ENCODE peak calls at places on chromosomes 3 and 15, in eight cellular contexts. H is amniotic stem cell; B is fibroblast of pulmonary artery; L is activated CD4-positive, alpha-beta T cell treated with anti-CD3 and anti-CD28 coated beads for 36 hours; T is AG09319; I is left ventricle myocardium inferior; V is endothelial cell; W is germinal center. A is an unnamed sample.

GRCh38 chr15:82832601-82833209 is 23.3 kb downstream of the WHAMM start:
- DNase-seq in H (peak; percentile 84), B (peak; percentile 83), L (peak; percentile 72), T (peak; percentile 37), I (no peak), V (no peak), W (no peak), A (no peak)

GRCh38 chr15:63983071-63983711 is 63.1 kb downstream of the DAPK2 start:
- DNase-seq in H (no peak), B (no peak), L (no peak), T (no peak), I (no peak), V (no peak), W (no peak), A (no peak)

GRCh38 chr3:148861277-148861869 is 3.7 kb upstream of the CPA3 start:
- DNase-seq in H (no peak), B (peak; percentile 74), L (no peak), T (peak; percentile 18), I (no peak), V (no peak), W (peak; percentile 37), A (peak; percentile 56)

GRCh38 chr3:47002490-47003410 is 23.3 kb downstream of the NBEAL2 start:
- DNase-seq in H (no peak), B (no peak), L (peak; percentile 24), T (no peak), I (no peak), V (no peak), W (no peak), A (no peak)

GRCh38 chr3:58551636-58552180 is 14.7 kb upstream of the ACOX2 start:
- DNase-seq in H (no peak), B (peak; percentile 69), L (no peak), T (no peak), I (no peak), V (no peak), W (no peak), A (no peak)

GRCh38 chr15:29570121-29570930 is 251.9 kb downstream of the TJP1 start:
- DNase-seq in H (no peak), B (peak; percentile 16), L (peak; percentile 34), T (no peak), I (no peak), V (peak; percentile 27), W (no peak), A (peak; percentile 11)

GRCh38 chr3:186472466-186473008 is 71.6 kb downstream of the CRYGS start:
- DNase-seq in H (no peak), B (no peak), L (no peak), T (no peak), I (no peak), V (no peak), W (no peak), A (peak; percentile 55)

GRCh38 chr3:195441476-195441970 is 1.3 kb downstream of the ACAP2 start:
- DNase-seq in H (no peak), B (peak; percentile 14), L (no peak), T (no peak), I (no peak), V (no peak), W (peak; percentile 10), A (no peak)

GRCh38 chr3:139718415-139718814 is 40.6 kb upstream of the NMNAT3 start:
- DNase-seq in H (no peak), B (peak; percentile 15), L (no peak), T (peak; percentile 8), I (peak; percentile 44), V (peak; percentile 67), W (no peak), A (peak; percentile 45)

GRCh38 chr15:98000249-98001203 is 40.0 kb downstream of the ARRDC4 start:
- DNase-seq in H (no peak), B (no peak), L (no peak), T (no peak), I (no peak), V (no peak), W (no peak), A (no peak)

GRCh38 chr3:30578986-30579579 is 27.3 kb upstream of the TGFBR2 start:
- DNase-seq in H (no peak), B (no peak), L (no peak), T (no peak), I (no peak), V (no peak), W (no peak), A (no peak)

GRCh38 chr3:53668872-53669271 is 174.5 kb downstream of the CACNA1D start:
- DNase-seq in H (no peak), B (peak; percentile 4), L (no peak), T (no peak), I (no peak), V (no peak), W (no peak), A (no peak)

GRCh38 chr3:101842245-101842934 is 6.9 kb upstream of the NFKBIZ start:
- DNase-seq in H (no peak), B (peak; percentile 47), L (no peak), T (no peak), I (no peak), V (no peak), W (no peak), A (no peak)

GRCh38 chr3:46490338-46491084 is 7.3 kb upstream of the RTP3 start:
- DNase-seq in H (no peak), B (no peak), L (no peak), T (no peak), I (no peak), V (no peak), W (no peak), A (no peak)

GRCh38 chr3:126342991-126343661 is 14.1 kb downstream of the KLF15 start:
- DNase-seq in H (no peak), B (peak; percentile 11), L (no peak), T (no peak), I (no peak), V (no peak), W (no peak), A (no peak)

GRCh38 chr15:68335251-68335650 is 57.7 kb downstream of the FEM1B start:
- DNase-seq in H (no peak), B (no peak), L (no peak), T (no peak), I (peak; percentile 52), V (no peak), W (no peak), A (peak; percentile 72)

GRCh38 chr3:46674031-46674592 is 19.4 kb downstream of the ALS2CL start:
- DNase-seq in H (no peak), B (no peak), L (peak; percentile 4), T (no peak), I (peak; percentile 9), V (no peak), W (no peak), A (no peak)

GRCh38 chr15:48688493-48688892 is 43.0 kb upstream of the FBN1 start:
- DNase-seq in H (no peak), B (no peak), L (no peak), T (no peak), I (no peak), V (no peak), W (no peak), A (no peak)

GRCh38 chr15:36809380-36809779 is 230.0 kb downstream of the CDIN1 start:
- DNase-seq in H (no peak), B (no peak), L (no peak), T (no peak), I (no peak), V (no peak), W (no peak), A (no peak)

GRCh38 chr15:101604124-101604874 is 47.9 kb downstream of the TM2D3 start:
- DNase-seq in H (no peak), B (no peak), L (no peak), T (no peak), I (no peak), V (no peak), W (no peak), A (no peak)

GRCh38 chr3:50260942-50261441 is 8.0 kb upstream of the SEMA3B start:
- DNase-seq in H (no peak), B (no peak), L (no peak), T (no peak), I (no peak), V (no peak), W (no peak), A (no peak)

GRCh38 chr15:66504563-66505429 is at the start of the genes RPL4 and ZWILCH:
- DNase-seq in H (peak; percentile 62), B (peak; percentile 91), L (peak; percentile 85), T (peak; percentile 82), I (peak; percentile 81), V (peak; percentile 70), W (peak; percentile 82), A (peak; percentile 85)

GRCh38 chr15:59741274-59741906 is 52.3 kb upstream of the BNIP2 start:
- DNase-seq in H (no peak), B (peak; percentile 17), L (no peak), T (no peak), I (no peak), V (peak; percentile 25), W (no peak), A (peak; percentile 46)

GRCh38 chr3:59245300-59245878 is 195.6 kb upstream of the CFAP20DC start:
- DNase-seq in H (no peak), B (peak; percentile 16), L (no peak), T (no peak), I (no peak), V (no peak), W (no peak), A (no peak)

GRCh38 chr15:82313446-82313845 is 35.8 kb downstream of the GOLGA6L10 start:
- DNase-seq in H (no peak), B (no peak), L (no peak), T (no peak), I (no peak), V (no peak), W (no peak), A (no peak)

GRCh38 chr3:71681224-71681668 is 44.0 kb downstream of the EIF4E3 start:
- DNase-seq in H (peak; percentile 36), B (peak; percentile 83), L (peak; percentile 75), T (no peak), I (peak; percentile 43), V (peak; percentile 64), W (peak; percentile 33), A (peak; percentile 33)

GRCh38 chr3:126340943-126341754 is 16.1 kb downstream of the KLF15 start:
- DNase-seq in H (no peak), B (no peak), L (no peak), T (no peak), I (no peak), V (no peak), W (no peak), A (no peak)

GRCh38 chr3:189260556-189261493 is 89.1 kb downstream of the TPRG1 start:
- DNase-seq in H (no peak), B (no peak), L (no peak), T (no peak), I (peak; percentile 66), V (no peak), W (no peak), A (no peak)

GRCh38 chr3:162141232-162141631 is 644.6 kb downstream of the OTOL1 start:
- DNase-seq in H (no peak), B (peak; percentile 73), L (no peak), T (no peak), I (no peak), V (no peak), W (no peak), A (no peak)